ENCODE peak calls at places on chromosomes 2 and 18, in four cellular contexts. One of them, this sample, is unnamed.

GRCh38 chr2:12727641-12728040 is 10.9 kb downstream of the TRIB2 start:
- DNase-seq in fibroblast of pulmonary artery: no peak
- DNase-seq in ecto neural progenitor cell: no peak
- DNase-seq in body of pancreas: no peak
- DNase-seq in this sample: no peak

GRCh38 chr18:55546873-55547704 is 40.9 kb downstream of the TCF4 start:
- DNase-seq in body of pancreas: peak; percentile 16
- DNase-seq in fibroblast of pulmonary artery: peak; percentile 70
- DNase-seq in ecto neural progenitor cell: no peak
- DNase-seq in this sample: peak; percentile 94

GRCh38 chr2:208638059-208638458 is 231.5 kb downstream of the PTH2R start:
- DNase-seq in fibroblast of pulmonary artery: no peak
- DNase-seq in ecto neural progenitor cell: no peak
- DNase-seq in body of pancreas: no peak
- DNase-seq in this sample: no peak

GRCh38 chr2:160352492-160352891 is 141.1 kb downstream of the RBMS1 start:
- DNase-seq in ecto neural progenitor cell: no peak
- DNase-seq in body of pancreas: no peak
- DNase-seq in fibroblast of pulmonary artery: peak; percentile 74
- DNase-seq in this sample: peak; percentile 79

GRCh38 chr2:18536100-18536499 is 24.4 kb downstream of the RDH14 start:
- DNase-seq in body of pancreas: no peak
- DNase-seq in ecto neural progenitor cell: no peak
- DNase-seq in fibroblast of pulmonary artery: no peak
- DNase-seq in this sample: peak; percentile 54

GRCh38 chr2:48059975-48060374 is 153.7 kb upstream of the FBXO11 start:
- DNase-seq in ecto neural progenitor cell: no peak
- DNase-seq in fibroblast of pulmonary artery: no peak
- DNase-seq in body of pancreas: no peak
- DNase-seq in this sample: no peak

GRCh38 chr18:62033207-62033606 is 140.4 kb upstream of the RNF152 start:
- DNase-seq in body of pancreas: no peak
- DNase-seq in fibroblast of pulmonary artery: no peak
- DNase-seq in ecto neural progenitor cell: no peak
- DNase-seq in this sample: no peak

GRCh38 chr2:236644067-236644466 is 74.4 kb downstream of the ACKR3 start:
- DNase-seq in ecto neural progenitor cell: no peak
- DNase-seq in fibroblast of pulmonary artery: no peak
- DNase-seq in body of pancreas: no peak
- DNase-seq in this sample: no peak

GRCh38 chr2:57782587-57782986 is 264.0 kb upstream of the VRK2 start:
- DNase-seq in ecto neural progenitor cell: no peak
- DNase-seq in fibroblast of pulmonary artery: no peak
- DNase-seq in body of pancreas: no peak
- DNase-seq in this sample: no peak

GRCh38 chr2:1887915-1888314 is 143.6 kb upstream of the PXDN start:
- DNase-seq in body of pancreas: no peak
- DNase-seq in ecto neural progenitor cell: no peak
- DNase-seq in fibroblast of pulmonary artery: peak; percentile 21
- DNase-seq in this sample: peak; percentile 1

GRCh38 chr18:55779711-55780590 is 192.0 kb upstream of the TCF4 start:
- DNase-seq in body of pancreas: no peak
- DNase-seq in fibroblast of pulmonary artery: peak; percentile 54
- DNase-seq in ecto neural progenitor cell: peak; percentile 75
- DNase-seq in this sample: peak; percentile 46

GRCh38 chr18:55838841-55839240 is 250.8 kb upstream of the TCF4 start:
- DNase-seq in body of pancreas: no peak
- DNase-seq in ecto neural progenitor cell: no peak
- DNase-seq in fibroblast of pulmonary artery: no peak
- DNase-seq in this sample: peak; percentile 21

GRCh38 chr18:61551586-61551985 is 218.4 kb downstream of the CDH20 start:
- DNase-seq in body of pancreas: peak; percentile 73
- DNase-seq in fibroblast of pulmonary artery: peak; percentile 91
- DNase-seq in ecto neural progenitor cell: no peak
- DNase-seq in this sample: peak; percentile 78

GRCh38 chr2:112730791-112731190 is 10.0 kb downstream of the NT5DC4 start:
- DNase-seq in body of pancreas: no peak
- DNase-seq in fibroblast of pulmonary artery: no peak
- DNase-seq in ecto neural progenitor cell: no peak
- DNase-seq in this sample: no peak

GRCh38 chr2:106192752-106193490 is 1.2 kb downstream of the UXS1 start:
- DNase-seq in fibroblast of pulmonary artery: peak; percentile 95
- DNase-seq in body of pancreas: peak; percentile 57
- DNase-seq in ecto neural progenitor cell: no peak
- DNase-seq in this sample: peak; percentile 78

GRCh38 chr2:19538411-19538963 is 180.1 kb upstream of the OSR1 start:
- DNase-seq in ecto neural progenitor cell: no peak
- DNase-seq in body of pancreas: peak; percentile 21
- DNase-seq in fibroblast of pulmonary artery: peak; percentile 97
- DNase-seq in this sample: peak; percentile 98

This sample was measured in fibroblast of lung.